ENCODE peak calls at places on chromosomes 11 and 22, in five cellular contexts. P is heart right ventricle, R is thyroid gland, K is left ventricle myocardium inferior, T is keratinocyte. W is an unnamed sample. For H3K9me3 and H3K4me1, the result is how much of the 10 kb centered on the place peaks cover.

GRCh38 chr11:18696638-18697225 is 1.8 kb upstream of the TMEM86A start:
- DNase-seq in K (no peak), P (no peak), R (no peak), T (no peak), W (no peak)

GRCh38 chr11:77386178-77386577 is 84.7 kb upstream of the GDPD4 start:
- DNase-seq in K (no peak), T (no peak), P (no peak), R (no peak), W (no peak)

GRCh38 chr11:102989379-102990047 is 34.0 kb upstream of the MMP13 start:
- DNase-seq in T (no peak), P (no peak), K (no peak), R (no peak), W (no peak)

GRCh38 chr11:100774859-100775258 is 87.8 kb downstream of the ARHGAP42 start:
- DNase-seq in T (no peak), R (no peak), P (no peak), K (no peak), W (no peak)

GRCh38 chr22:36875741-36876140 is 14.9 kb downstream of the NCF4 start:
- DNase-seq in T (no peak), R (no peak), P (no peak), K (no peak), W (no peak)

GRCh38 chr11:90241414-90241813 is 18.6 kb upstream of the CHORDC1 start:
- DNase-seq in K (no peak), R (no peak), T (no peak), P (no peak), W (no peak)

GRCh38 chr11:76602431-76602861 is 68.1 kb downstream of the LRRC32 start:
- DNase-seq in T (no peak), K (peak), R (no peak), P (peak), W (peak)

GRCh38 chr11:102451693-102452460 is 688 bp downstream of the TMEM123 start:
- DNase-seq in R (peak), P (peak), T (no peak), K (peak), W (peak)

GRCh38 chr11:85815186-85815911 is 4.4 kb upstream of the SYTL2 start:
- DNase-seq in T (no peak), P (no peak), R (no peak), K (no peak), W (no peak)

GRCh38 chr11:33534575-33534974 is 166.1 kb downstream of the C11orf91 start:
- DNase-seq in K (no peak), R (no peak), T (no peak), P (no peak), W (no peak)

GRCh38 chr22:38016182-38017078 is 32.1 kb upstream of the SOX10 start:
- DNase-seq in T (no peak), P (peak), K (peak), R (peak), W (no peak)

GRCh38 chr11:112520293-112520692 is 259.6 kb upstream of the PLET1 start:
- DNase-seq in T (no peak), R (no peak), K (no peak), P (no peak), W (no peak)

GRCh38 chr22:40345271-40345670 is 1.0 kb upstream of the ADSL start:
- DNase-seq in R (no peak), T (peak), P (no peak), K (no peak), W (no peak)

GRCh38 chr22:31846161-31847115 is 92.6 kb downstream of the DEPDC5 start:
- DNase-seq in R (no peak), T (no peak), P (no peak), K (no peak), W (no peak)

GRCh38 chr11:103601230-103601846 is 435.1 kb upstream of the DDI1 start:
- DNase-seq in P (peak), T (peak), R (peak), K (no peak), W (peak)

GRCh38 chr11:46675949-46676348 is 24.5 kb downstream of the ARHGAP1 start:
- DNase-seq in T (no peak), P (no peak), R (no peak), K (no peak), W (no peak)

GRCh38 chr22:19495562-19496323 is 16.0 kb downstream of the CDC45 start:
- DNase-seq in T (no peak), P (no peak), R (no peak), K (no peak), W (no peak)

GRCh38 chr11:85042368-85042767 is 584.8 kb downstream of the DLG2 start:
- DNase-seq in P (no peak), T (no peak), K (no peak), R (no peak), W (no peak)

GRCh38 chr11:15525582-15525981 is 410.9 kb downstream of the INSC start:
- DNase-seq in K (no peak), T (no peak), P (no peak), R (no peak), W (no peak)

GRCh38 chr11:15526032-15526431 is 411.3 kb downstream of the INSC start:
- DNase-seq in R (no peak), K (no peak), T (no peak), P (no peak), W (no peak)

GRCh38 chr11:15519911-15520310 is 405.2 kb downstream of the INSC start:
- DNase-seq in P (no peak), T (no peak), K (no peak), R (no peak), W (no peak)

GRCh38 chr11:15526859-15527450 is 412.2 kb downstream of the INSC start:
- DNase-seq in T (no peak), R (no peak), K (no peak), P (no peak), W (no peak)

DNA sequence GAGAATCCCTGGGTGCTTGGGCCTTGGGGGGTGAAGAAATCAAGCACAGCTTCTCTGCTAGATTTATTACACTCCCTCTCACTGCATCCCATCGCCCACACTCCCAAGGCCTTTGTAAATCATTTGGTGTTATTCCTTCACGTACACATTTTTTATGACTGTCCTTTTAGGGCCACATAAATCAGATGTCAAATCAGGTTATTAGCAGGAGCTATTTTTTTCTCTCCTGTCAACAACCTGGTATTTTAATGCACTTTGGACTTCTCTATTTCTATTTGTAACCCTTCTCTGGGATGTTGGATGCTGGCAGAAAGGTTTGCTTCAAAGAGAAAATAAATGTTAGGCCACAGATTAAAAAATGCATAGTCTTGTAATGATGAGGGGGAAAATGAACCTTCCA is 408.9 kb downstream of the INSC start:
- DNase-seq in R (no peak), K (no peak), T (no peak), P (no peak), W (no peak)
- H3K9me3 ChIP-seq in R (under half), K (under half), T (under half), P (under half), W (under half)

DNA sequence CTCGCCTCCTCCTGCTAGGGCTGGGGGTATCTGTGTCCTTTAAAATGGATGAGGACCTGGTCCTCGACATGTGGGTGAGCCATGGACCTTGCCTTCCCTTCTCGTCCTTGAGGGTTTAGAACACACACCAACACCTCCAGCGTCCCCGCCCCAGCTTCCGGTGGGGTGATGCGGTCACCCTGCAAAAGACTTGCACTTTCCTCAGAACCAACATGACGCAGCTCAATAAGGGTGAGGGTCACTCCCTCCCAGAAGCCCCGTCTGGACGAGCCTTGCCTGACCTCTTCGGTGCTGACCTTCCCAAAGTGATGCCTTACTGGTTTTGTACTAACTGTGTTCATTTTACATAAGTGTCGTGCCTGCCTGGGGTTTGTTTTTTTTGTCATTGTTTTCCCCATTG is 41.0 kb downstream of the DBX1 start:
- DNase-seq in K (no peak), T (no peak), R (no peak), P (no peak), W (no peak)
- H3K27ac ChIP-seq in K (no peak), T (no peak), R (peak), P (no peak), W (no peak)

GRCh38 chr11:66643745-66644437 is 5.4 kb downstream of the RBM4 start:
- DNase-seq in T (no peak), R (no peak), K (no peak), P (no peak), W (no peak)
- H3K4me1 ChIP-seq in T (under half), R (half or more), K (half or more), P (under half), W (half or more)

GRCh38 chr11:91730620-91731019 is 494.0 kb upstream of the FAT3 start:
- DNase-seq in T (no peak), R (no peak), K (no peak), P (no peak), W (no peak)

GRCh38 chr11:91731051-91731450 is 493.6 kb upstream of the FAT3 start:
- DNase-seq in K (no peak), T (no peak), P (no peak), R (no peak), W (no peak)

GRCh38 chr11:91730071-91730470 is 494.5 kb upstream of the FAT3 start:
- DNase-seq in P (no peak), K (no peak), R (no peak), T (no peak), W (no peak)
- H3K9me3 ChIP-seq in P (under half), K (under half), R (under half), T (under half), W (under half)

DNA sequence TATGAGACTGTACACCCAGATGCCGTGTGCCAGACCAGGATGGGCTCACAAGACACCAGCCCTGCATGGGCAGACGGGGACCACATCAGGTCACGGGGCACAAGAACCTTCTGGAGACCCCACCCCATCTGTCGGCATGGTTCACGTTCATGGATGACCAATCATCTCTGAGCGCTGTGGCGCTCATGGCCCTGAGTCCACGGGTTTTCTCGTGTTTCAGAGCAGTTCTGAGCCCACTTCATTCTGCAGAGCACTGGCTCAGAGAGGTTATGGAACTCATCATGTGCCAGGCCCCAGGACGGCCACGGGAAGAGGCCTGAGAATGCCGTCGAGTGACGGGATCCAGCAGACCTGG is 63.0 kb upstream of the PPARA start:
- DNase-seq in T (no peak), P (no peak), R (no peak), K (no peak), W (no peak)
- H3K27ac ChIP-seq in T (peak), P (peak), R (peak), K (peak), W (peak)

DNA sequence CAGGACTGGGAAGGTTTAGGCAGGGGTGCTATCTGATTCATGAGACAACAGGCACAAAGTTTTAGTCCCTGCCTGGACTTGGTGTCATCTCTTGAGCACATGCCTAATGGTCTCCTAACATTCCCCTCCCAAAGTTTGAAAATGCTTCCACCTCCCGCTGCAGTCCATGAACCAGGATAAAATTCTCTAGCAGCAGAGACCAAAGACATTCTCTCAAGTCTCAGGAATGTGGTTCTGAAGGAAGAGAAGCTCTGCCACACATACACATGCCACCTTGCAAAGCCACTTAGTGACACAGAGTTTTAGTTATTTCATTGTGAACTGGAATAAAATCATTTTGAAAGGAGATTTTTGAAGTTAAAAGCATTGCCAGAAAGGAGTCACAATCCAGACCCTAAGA is 15.5 kb downstream of the OR51B6 start:
- DNase-seq in K (no peak), R (no peak), P (no peak), T (no peak), W (no peak)
- H3K4me1 ChIP-seq in K (under half), R (under half), P (under half), T (under half), W (under half)

GRCh38 chr11:113998574-113998973 is 23.7 kb downstream of the HTR3A start:
- DNase-seq in P (no peak), K (no peak), R (no peak), T (no peak), W (no peak)
- H3K9me3 ChIP-seq in P (under half), K (under half), R (under half), T (under half), W (under half)

DNA sequence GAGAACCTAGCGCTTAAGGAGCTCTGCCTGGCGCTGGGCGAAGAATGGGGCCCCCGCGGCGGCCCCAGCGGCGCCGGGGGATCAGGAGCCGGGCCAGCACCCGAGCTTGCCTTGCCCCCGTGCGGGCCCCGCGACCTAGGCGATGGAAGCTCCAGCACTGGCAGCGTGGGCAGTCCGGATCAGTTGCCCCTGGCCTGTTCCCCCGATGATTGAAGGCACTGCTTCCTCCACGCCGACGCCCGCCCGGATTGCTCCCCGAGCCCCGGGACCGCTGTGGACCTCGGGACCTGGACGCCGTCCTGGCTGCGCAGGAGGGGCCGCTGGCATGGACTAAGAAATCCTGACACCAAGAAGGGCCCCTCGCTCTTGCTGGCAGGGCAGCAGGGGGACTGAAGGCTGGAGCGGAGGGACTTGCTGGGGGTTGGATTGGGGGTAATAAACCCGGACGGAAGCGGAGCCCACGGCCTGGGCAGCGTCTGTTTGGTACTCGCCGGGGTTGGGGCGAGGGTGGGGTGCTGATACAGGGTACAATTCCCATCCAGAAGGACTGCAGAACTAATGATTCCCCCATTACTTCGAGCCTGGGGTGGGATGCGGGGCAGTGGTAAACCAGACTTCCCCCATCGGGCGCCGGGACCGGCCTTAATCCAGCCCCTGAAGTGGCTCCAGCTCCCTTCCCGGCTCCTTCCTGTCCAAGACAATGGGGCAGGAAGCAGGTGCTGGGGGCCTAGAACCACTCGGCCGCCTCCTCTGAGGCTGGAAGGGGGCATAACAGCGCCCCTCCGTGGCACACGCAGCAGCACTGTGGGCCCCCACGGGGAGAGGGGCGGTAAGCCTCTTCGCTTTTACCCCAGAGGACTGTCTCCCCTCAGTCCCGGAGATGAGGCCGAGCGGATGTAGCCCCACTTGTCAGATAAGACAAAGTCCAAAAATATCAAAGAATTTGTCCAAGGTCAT is 985 bp downstream of the CCDC85B start:
- DNase-seq in T (no peak), K (peak), P (peak), R (no peak), W (peak)
- H3K27ac ChIP-seq in T (peak), K (peak), P (peak), R (peak), W (peak)

DNA sequence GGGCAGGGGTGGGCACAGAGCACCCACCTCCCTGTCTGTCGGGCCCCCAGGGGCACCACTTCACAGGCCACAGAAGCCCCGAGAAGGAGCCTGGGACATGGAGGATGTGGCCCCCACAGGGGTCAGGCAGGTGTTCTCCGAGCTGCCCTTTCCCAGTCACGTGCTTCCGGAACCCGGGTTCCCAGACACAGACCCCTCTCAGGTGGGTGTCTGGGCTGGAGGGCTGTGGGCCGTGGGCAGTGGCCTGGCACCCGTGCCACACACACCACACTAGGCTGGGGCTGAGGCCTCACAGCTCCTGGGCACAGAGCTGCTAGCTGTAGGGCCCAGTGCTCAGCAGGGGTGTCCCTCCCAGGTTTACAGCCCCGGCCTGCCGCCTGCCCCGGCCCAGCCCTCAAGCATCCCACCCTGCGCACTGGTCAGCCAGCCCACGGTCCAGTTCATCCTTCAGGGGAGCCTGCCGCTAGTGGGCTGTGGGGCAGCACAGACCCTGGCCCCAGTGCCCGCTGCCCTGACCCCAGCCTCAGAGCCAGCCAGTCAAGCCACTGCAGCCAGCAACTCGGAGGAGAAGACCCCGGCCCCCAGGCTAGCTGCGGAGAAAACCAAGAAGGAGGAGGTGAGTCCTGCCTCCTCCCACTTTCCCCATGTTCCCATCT is 5.5 kb downstream of the IRF7 start:
- DNase-seq in K (no peak), T (no peak), P (no peak), R (no peak), W (no peak)
- H3K4me1 ChIP-seq in K (half or more), T (under half), P (under half), R (under half), W (half or more)